ENCODE peak calls at places on chromosomes 11 and 22, in four cellular contexts. Q, B, G and S are unnamed samples.

GRCh38 chr22:37454857-37455686 is 27.8 kb upstream of the ELFN2 start:
- DNase-seq in Q (no peak), B (peak), G (peak), S (peak)

GRCh38 chr11:94786264-94787126 is 18.3 kb downstream of the AMOTL1 start:
- DNase-seq in Q (no peak), B (peak), G (no peak), S (peak)

GRCh38 chr11:117016246-117016645 is 82.0 kb downstream of the SIK3 start:
- DNase-seq in Q (no peak), B (no peak), G (no peak), S (no peak)

GRCh38 chr22:42919199-42919598 is 62.1 kb upstream of the ARFGAP3 start:
- DNase-seq in Q (no peak), B (peak), G (peak), S (no peak)

GRCh38 chr11:1531961-1532586 is 40.0 kb downstream of the DUSP8 start:
- DNase-seq in Q (no peak), B (no peak), G (no peak), S (no peak)

GRCh38 chr11:44886765-44887164 is 63.9 kb downstream of the TP53I11 start:
- DNase-seq in Q (no peak), B (no peak), G (no peak), S (peak)

GRCh38 chr22:30919973-30920372 is 48.6 kb downstream of the MORC2 start:
- DNase-seq in Q (no peak), B (no peak), G (no peak), S (no peak)

GRCh38 chr22:50112151-50113118 is 22.6 kb downstream of the MOV10L1 start:
- DNase-seq in Q (no peak), B (no peak), G (no peak), S (peak)

GRCh38 chr11:90747057-90747456 is 524.2 kb upstream of the CHORDC1 start:
- DNase-seq in Q (no peak), B (no peak), G (no peak), S (no peak)

GRCh38 chr22:20102203-20102780 is 13.6 kb upstream of the RANBP1 start:
- DNase-seq in Q (no peak), B (no peak), G (no peak), S (no peak)

GRCh38 chr11:29260939-29261705 is 755.7 kb downstream of the KCNA4 start:
- DNase-seq in Q (no peak), B (peak), G (no peak), S (peak)

GRCh38 chr11:86798988-86799387 is 1.4 kb upstream of the PRSS23 start:
- DNase-seq in Q (no peak), B (no peak), G (no peak), S (peak)
- TF ChIP-seq CEBPB in Q (no peak), B (no peak), G (no peak), S (no peak)

GRCh38 chr11:124760806-124761205 is 1.3 kb downstream of the ESAM start:
- DNase-seq in Q (no peak), B (no peak), G (no peak), S (no peak)
- TF ChIP-seq MXI1 in Q (no peak), B (no peak), G (no peak), S (no peak)

DNA sequence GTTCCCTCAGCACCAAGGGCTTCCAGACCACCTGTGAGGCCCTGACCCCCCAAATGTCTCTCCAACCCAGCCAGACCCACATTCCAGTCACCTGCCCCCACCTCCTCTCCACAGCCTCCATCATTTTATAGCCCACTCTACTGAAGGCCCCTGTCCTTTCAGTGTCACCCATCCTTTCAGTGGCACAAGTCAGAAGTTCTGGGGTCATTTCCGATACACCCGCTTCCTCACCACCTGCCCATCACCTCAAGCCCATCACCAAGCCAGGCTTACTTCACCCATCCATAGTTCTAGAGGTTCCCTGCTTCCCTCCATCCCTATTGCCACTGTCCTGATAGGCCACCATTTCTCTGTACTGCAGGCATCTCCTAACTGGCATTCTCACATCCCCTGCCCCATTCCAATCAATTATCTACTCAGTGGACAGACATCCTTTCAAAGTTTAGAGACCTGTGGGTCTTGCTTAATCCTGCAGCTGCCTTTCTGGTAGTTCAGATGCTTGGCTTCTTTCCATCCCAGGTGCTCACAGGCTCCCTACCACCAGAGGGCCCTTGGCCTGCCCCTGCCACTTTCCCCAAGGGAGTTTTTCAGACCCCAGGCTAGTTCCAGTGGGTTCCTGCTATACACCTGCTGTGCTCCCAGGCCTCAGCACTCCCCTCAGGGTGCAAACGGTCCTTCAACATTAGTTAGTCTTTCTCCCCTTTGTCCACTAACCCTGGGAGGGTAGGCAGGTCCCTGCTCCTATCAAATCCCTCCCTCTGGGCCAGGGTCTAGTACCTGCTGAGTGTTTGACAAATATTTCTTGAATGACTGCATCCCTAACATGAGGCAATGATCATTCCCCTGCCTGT is 7.6 kb downstream of the KCNQ1OT1 start:
- DNase-seq in Q (no peak), B (peak), G (peak), S (no peak)
- TF ChIP-seq CEBPB in Q (no peak), B (peak), G (no peak), S (no peak)

DNA sequence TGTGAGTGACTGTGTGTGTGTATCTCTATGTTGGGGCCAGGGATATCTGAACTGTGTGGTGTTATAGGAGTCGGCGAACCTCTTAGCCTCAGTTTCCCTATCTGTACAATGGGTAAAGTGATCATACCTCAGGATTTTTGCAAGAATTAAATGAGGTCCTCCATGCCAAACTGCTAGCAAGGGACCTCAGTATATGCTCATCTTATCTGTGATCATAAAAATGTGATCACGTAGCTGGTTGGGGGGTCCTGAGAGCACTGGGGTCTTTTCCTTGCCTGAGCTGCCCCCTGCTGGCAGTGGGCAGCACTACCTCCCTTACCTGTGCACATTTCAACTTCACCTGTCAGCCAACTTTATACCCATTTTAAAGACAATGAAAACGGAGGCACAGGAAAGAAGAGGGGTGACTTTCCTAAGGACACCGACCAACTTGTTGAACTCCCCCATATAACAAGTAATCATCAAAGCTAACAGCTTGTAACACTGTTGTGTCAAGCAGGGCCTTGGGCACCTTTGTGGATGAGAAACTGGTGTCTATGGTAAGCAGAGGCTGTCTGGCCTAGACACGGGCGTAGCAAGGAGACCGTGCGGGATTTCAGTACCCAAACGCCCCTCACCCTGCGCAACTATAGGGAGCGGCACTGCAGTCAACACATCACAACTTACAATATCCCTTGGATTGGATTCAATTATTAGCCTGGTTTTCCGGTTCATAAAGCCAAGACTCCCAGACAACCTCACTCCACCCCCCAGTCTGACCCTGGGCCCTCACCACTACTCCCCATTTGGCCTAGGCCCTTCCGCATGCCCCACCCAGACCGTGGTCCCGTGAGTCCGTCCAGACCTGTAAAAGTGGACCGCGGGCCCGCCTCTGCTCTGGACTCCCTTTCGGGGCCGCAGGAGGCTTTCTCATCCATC is 1.2 kb upstream of the DPP3 start:
- DNase-seq in Q (no peak), B (peak), G (peak), S (peak)
- TF ChIP-seq MXI1 in Q (peak), B (no peak), G (no peak), S (no peak)